ENCODE peak calls at places on chromosomes 7 and 10, in five cellular contexts. E is uterus, X is pancreas, W is GM12878, Y is A673. G is an unnamed sample.

GRCh38 chr10:128065881-128066534 is 60.2 kb downstream of the MKI67 start:
- DNase-seq in E (no peak), X (no peak), W (no peak), Y (no peak), G (peak; percentile 18)

GRCh38 chr10:69232736-69233135 is 12.6 kb downstream of the HKDC1 start:
- DNase-seq in E (no peak), X (no peak), W (no peak), Y (no peak), G (no peak)

GRCh38 chr7:28957064-28957821 is 887 bp downstream of the TRIL start:
- DNase-seq in E (peak; percentile 22), X (no peak), W (no peak), Y (peak; percentile 58), G (no peak)

GRCh38 chr10:3500408-3500856 is 284.6 kb downstream of the KLF6 start:
- DNase-seq in E (peak; percentile 42), X (peak; percentile 71), W (no peak), Y (peak; percentile 17), G (peak; percentile 85)

GRCh38 chr7:34135924-34136323 is 230.6 kb downstream of the BMPER start:
- DNase-seq in E (no peak), X (no peak), W (no peak), Y (no peak), G (no peak)

GRCh38 chr10:51000164-51000563 is 74.1 kb upstream of the PRKG1 start:
- DNase-seq in E (no peak), X (no peak), W (no peak), Y (peak; percentile 24), G (no peak)

GRCh38 chr10:96880575-96880974 is 48.5 kb downstream of the LCOR start:
- DNase-seq in E (no peak), X (no peak), W (no peak), Y (no peak), G (no peak)

GRCh38 chr10:60569681-60570080 is 180.0 kb upstream of the ANK3 start:
- DNase-seq in E (no peak), X (no peak), W (no peak), Y (no peak), G (no peak)

GRCh38 chr7:27165089-27165654 is at the start of gene HOXA9:
- DNase-seq in E (peak; percentile 93), X (no peak), W (no peak), Y (no peak), G (no peak)

GRCh38 chr10:119446441-119447277 is 95.9 kb downstream of the RGS10 start:
- DNase-seq in E (no peak), X (no peak), W (no peak), Y (no peak), G (no peak)

GRCh38 chr10:73625884-73626753 is 15.2 kb downstream of the MYOZ1 start:
- DNase-seq in E (peak; percentile 96), X (peak; percentile 93), W (peak; percentile 98), Y (peak; percentile 99), G (peak; percentile 86)

GRCh38 chr10:36281871-36282331 is 639.8 kb upstream of the FZD8 start:
- DNase-seq in E (no peak), X (no peak), W (no peak), Y (no peak), G (no peak)

GRCh38 chr7:80347173-80347572 is 164.7 kb downstream of the GNAT3 start:
- DNase-seq in E (no peak), X (no peak), W (no peak), Y (no peak), G (no peak)

GRCh38 chr7:39890411-39890810 is 59.6 kb upstream of the CDK13 start:
- DNase-seq in E (no peak), X (no peak), W (no peak), Y (no peak), G (no peak)

GRCh38 chr7:1800876-1801275 is 130.8 kb downstream of the ELFN1 start:
- DNase-seq in E (no peak), X (no peak), W (no peak), Y (no peak), G (no peak)

GRCh38 chr7:162583-163297 is 29.6 kb upstream of the FAM20C start:
- DNase-seq in E (no peak), X (no peak), W (no peak), Y (no peak), G (no peak)

DNA sequence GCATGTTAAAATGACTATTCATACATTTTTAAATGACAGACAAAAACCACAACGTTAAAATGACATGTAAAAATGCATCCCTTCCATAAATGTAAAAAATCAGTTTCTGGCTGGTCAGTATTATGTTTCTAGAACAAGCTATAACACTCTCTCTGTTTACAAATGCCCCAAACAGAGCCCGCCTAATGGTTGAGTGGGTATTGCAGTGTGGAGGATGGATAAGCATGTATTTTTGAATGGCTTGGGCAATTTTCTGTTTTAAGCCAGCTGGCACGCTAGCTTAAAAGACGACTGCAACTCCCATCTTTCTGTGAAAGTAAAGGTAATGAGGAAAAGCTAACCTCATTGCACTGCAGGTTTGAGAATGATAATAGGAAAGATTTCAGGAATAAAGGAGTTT is 430.7 kb downstream of the PARD3 start:
- DNase-seq in E (no peak), X (no peak), W (no peak), Y (no peak), G (no peak)
- TF ChIP-seq CTCF in E (no peak), X (no peak), W (no peak), Y (no peak), G (no peak)

GRCh38 chr10:102752266-102752930 is 8.7 kb downstream of the WBP1L start:
- DNase-seq in E (peak; percentile 63), X (no peak), W (no peak), Y (no peak), G (no peak)
- H3K4me3 ChIP-seq in E (no peak overlapping the region), X (no peak overlapping the region), W (no peak overlapping the region), Y (no peak overlapping the region), G (no peak overlapping the region)

DNA sequence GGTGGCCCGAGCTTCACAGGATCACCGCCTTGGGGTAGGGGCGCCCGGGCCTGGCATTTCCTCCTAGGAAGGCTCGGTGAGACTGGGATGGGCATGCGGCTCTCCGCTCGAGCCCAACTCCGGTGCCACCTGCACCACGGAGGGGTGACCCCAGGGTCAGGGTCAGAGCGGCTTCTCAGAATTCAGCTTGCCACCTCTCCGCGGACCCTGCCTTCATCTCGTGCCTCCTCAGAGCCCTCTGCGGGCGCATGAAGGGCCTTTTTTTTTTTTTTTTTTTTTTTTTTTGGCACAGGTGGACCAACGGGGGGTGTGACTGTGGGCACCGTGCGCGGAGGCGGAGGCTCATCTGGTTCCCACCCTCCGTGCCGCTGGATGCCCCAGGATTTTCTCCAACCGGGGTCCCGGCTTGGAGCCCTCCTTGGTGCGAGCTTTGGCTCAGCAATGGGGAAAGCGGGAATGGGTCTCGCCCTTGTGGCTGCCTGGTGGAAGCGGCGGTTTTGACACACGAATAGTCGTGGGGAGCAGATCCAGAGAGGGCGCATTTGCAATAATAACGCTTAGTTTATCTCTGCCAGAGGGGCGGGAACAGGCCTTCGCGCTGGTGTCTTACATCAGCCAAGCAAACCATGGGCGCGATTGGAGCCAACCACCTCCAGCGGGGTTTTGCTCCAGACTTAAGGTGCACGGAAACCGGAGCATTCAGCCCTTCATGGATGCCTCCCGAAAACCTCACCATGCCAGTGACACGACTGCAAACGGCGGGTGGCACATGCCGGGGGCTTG is 5.0 kb upstream of the TNRC18 start:
- DNase-seq in E (peak; percentile 86), X (peak; percentile 76), W (no peak), Y (peak; percentile 95), G (peak; percentile 82)
- TF ChIP-seq CTCF in E (peak; percentile 6), X (no peak), W (no peak), Y (peak; percentile 44), G (peak; percentile 36)

GRCh38 chr10:90350122-90350521 is 507.7 kb downstream of the HTR7 start:
- DNase-seq in E (no peak), X (no peak), W (no peak), Y (no peak), G (no peak)
- H3K4me3 ChIP-seq in E (no peak overlapping the region), X (no peak overlapping the region), W (no peak overlapping the region), Y (no peak overlapping the region), G (no peak overlapping the region)

G was measured in dorsolateral prefrontal cortex.